ENCODE peak calls at places on chromosomes 4 and X, in nine cellular contexts. J is choroid plexus epithelial cell; I is mesenchymal stem cell; Q is mesendoderm; Y is cardiac fibroblast; X is effector memory CD4-positive, alpha-beta T cell; L is aorta; R is psoas muscle; B is AG10803. G is an unnamed sample.

GRCh38 chr4:110088670-110089069 is 109.7 kb downstream of the ELOVL6 start:
- DNase-seq in J (peak), I (peak), Q (peak), Y (peak), X (no peak), L (no peak), R (no peak), B (peak), G (no peak)

GRCh38 chrX:1075741-1076140 is 136.7 kb downstream of the CRLF2 start:
- DNase-seq in J (no peak), I (no peak), Q (no peak), Y (no peak), X (no peak), L (no peak), R (no peak), B (no peak), G (no peak)

GRCh38 chr4:167100120-167100519 is 134.2 kb downstream of the SPOCK3 start:
- DNase-seq in J (peak), I (peak), Q (peak), Y (peak), X (no peak), L (no peak), R (no peak), B (no peak), G (peak)

GRCh38 chrX:132501606-132502005 is 12.8 kb upstream of the MBNL3 start:
- DNase-seq in J (no peak), I (peak), Q (no peak), Y (no peak), X (no peak), L (no peak), R (no peak), B (peak), G (no peak)

GRCh38 chr4:23022032-23022431 is 329.3 kb downstream of the GBA3 start:
- DNase-seq in J (peak), I (peak), Q (peak), Y (peak), X (no peak), L (no peak), R (no peak), B (peak), G (peak)

GRCh38 chr4:142901166-142901662 is 55.1 kb upstream of the INPP4B start:
- DNase-seq in J (peak), I (peak), Q (no peak), Y (peak), X (no peak), L (no peak), R (no peak), B (no peak), G (no peak)

GRCh38 chr4:181952478-181952877 is 290.7 kb upstream of the TENM3 start:
- DNase-seq in J (peak), I (peak), Q (peak), Y (peak), X (no peak), L (no peak), R (no peak), B (peak), G (peak)

GRCh38 chrX:10741003-10741402 is 120.6 kb upstream of the MID1 start:
- DNase-seq in J (no peak), I (no peak), Q (no peak), Y (no peak), X (no peak), L (no peak), R (no peak), B (peak), G (no peak)

GRCh38 chr4:153427363-153428071 is 38.6 kb upstream of the TMEM131L start:
- DNase-seq in J (peak), I (no peak), Q (no peak), Y (peak), X (no peak), L (no peak), R (no peak), B (peak), G (peak)

GRCh38 chrX:23898412-23898959 is 9.3 kb downstream of the APOO start:
- DNase-seq in J (peak), I (peak), Q (no peak), Y (peak), X (no peak), L (no peak), R (no peak), B (peak), G (no peak)

GRCh38 chr4:127313767-127314166 is 319.0 kb upstream of the INTU start:
- DNase-seq in J (no peak), I (no peak), Q (no peak), Y (no peak), X (no peak), L (no peak), R (no peak), B (no peak), G (no peak)

GRCh38 chr4:20044936-20045335 is 206.8 kb upstream of the SLIT2 start:
- DNase-seq in J (no peak), I (no peak), Q (no peak), Y (no peak), X (no peak), L (no peak), R (no peak), B (no peak), G (no peak)

GRCh38 chrX:39827959-39828358 is 269.8 kb downstream of the BCOR start:
- DNase-seq in J (no peak), I (no peak), Q (no peak), Y (no peak), X (no peak), L (peak), R (no peak), B (no peak), G (no peak)

GRCh38 chrX:148536961-148537360 is 36.5 kb downstream of the AFF2 start:
- DNase-seq in J (no peak), I (no peak), Q (peak), Y (peak), X (no peak), L (no peak), R (no peak), B (peak), G (no peak)

GRCh38 chrX:42073468-42073867 is 150.1 kb upstream of the CASK start:
- DNase-seq in J (no peak), I (no peak), Q (no peak), Y (no peak), X (no peak), L (no peak), R (no peak), B (no peak), G (no peak)

GRCh38 chr4:72383439-72383838 is 185.6 kb downstream of the ADAMTS3 start:
- DNase-seq in J (peak), I (peak), Q (no peak), Y (no peak), X (no peak), L (no peak), R (no peak), B (no peak), G (peak)

GRCh38 chrX:68018248-68019203 is 414.8 kb downstream of the OPHN1 start:
- DNase-seq in J (peak), I (peak), Q (peak), Y (peak), X (no peak), L (peak), R (no peak), B (peak), G (peak)

GRCh38 chrX:1925053-1925481 is 310.2 kb downstream of the ASMT start:
- DNase-seq in J (no peak), I (no peak), Q (peak), Y (no peak), X (no peak), L (no peak), R (no peak), B (peak), G (peak)

GRCh38 chr4:1077711-1078477 is 35.5 kb downstream of the RNF212 start:
- DNase-seq in J (no peak), I (no peak), Q (no peak), Y (no peak), X (no peak), L (no peak), R (no peak), B (no peak), G (no peak)

GRCh38 chrX:154096140-154097002 is 1.1 kb downstream of the MECP2 start:
- DNase-seq in J (no peak), I (peak), Q (no peak), Y (peak), X (no peak), L (no peak), R (peak), B (peak), G (peak)

GRCh38 chrX:95949588-95949987 is 735.1 kb upstream of the DIAPH2 start:
- DNase-seq in J (no peak), I (no peak), Q (no peak), Y (no peak), X (no peak), L (no peak), R (no peak), B (no peak), G (no peak)

GRCh38 chrX:31871989-31872388 is 800.1 kb upstream of the FTHL17 start:
- DNase-seq in J (peak), I (no peak), Q (peak), Y (no peak), X (no peak), L (no peak), R (no peak), B (no peak), G (no peak)

GRCh38 chrX:31449975-31450374 is 378.1 kb upstream of the FTHL17 start:
- DNase-seq in J (peak), I (peak), Q (no peak), Y (peak), X (no peak), L (no peak), R (no peak), B (peak), G (peak)

GRCh38 chr4:189185810-189186432 is 754.8 kb upstream of the FRG1 start:
- DNase-seq in J (no peak), I (no peak), Q (peak), Y (no peak), X (no peak), L (no peak), R (no peak), B (no peak), G (no peak)

GRCh38 chrX:17412692-17413091 is 37.7 kb downstream of the NHS start:
- DNase-seq in J (peak), I (peak), Q (no peak), Y (peak), X (no peak), L (no peak), R (no peak), B (peak), G (peak)

GRCh38 chr4:150849016-150849415 is 166.1 kb downstream of the LRBA start:
- DNase-seq in J (peak), I (no peak), Q (peak), Y (peak), X (no peak), L (no peak), R (no peak), B (no peak), G (no peak)

GRCh38 chr4:112516076-112516385 is at the start of gene NEUROG2:
- DNase-seq in J (no peak), I (no peak), Q (peak), Y (no peak), X (no peak), L (no peak), R (no peak), B (no peak), G (no peak)

GRCh38 chrX:46597774-46598173 is 24.2 kb downstream of the CHST7 start:
- DNase-seq in J (no peak), I (no peak), Q (no peak), Y (no peak), X (no peak), L (no peak), R (no peak), B (no peak), G (no peak)

GRCh38 chr4:98608343-98608742 is 50.1 kb downstream of the TSPAN5 start:
- DNase-seq in J (no peak), I (no peak), Q (peak), Y (no peak), X (no peak), L (no peak), R (no peak), B (no peak), G (no peak)

GRCh38 chr4:168028970-168029610 is 63.2 kb upstream of the ANXA10 start:
- DNase-seq in J (no peak), I (no peak), Q (no peak), Y (peak), X (no peak), L (no peak), R (no peak), B (no peak), G (no peak)

GRCh38 chr4:15938182-15938581 is 358 bp downstream of the FGFBP1 start:
- DNase-seq in J (no peak), I (no peak), Q (peak), Y (no peak), X (no peak), L (no peak), R (no peak), B (no peak), G (no peak)

DNA sequence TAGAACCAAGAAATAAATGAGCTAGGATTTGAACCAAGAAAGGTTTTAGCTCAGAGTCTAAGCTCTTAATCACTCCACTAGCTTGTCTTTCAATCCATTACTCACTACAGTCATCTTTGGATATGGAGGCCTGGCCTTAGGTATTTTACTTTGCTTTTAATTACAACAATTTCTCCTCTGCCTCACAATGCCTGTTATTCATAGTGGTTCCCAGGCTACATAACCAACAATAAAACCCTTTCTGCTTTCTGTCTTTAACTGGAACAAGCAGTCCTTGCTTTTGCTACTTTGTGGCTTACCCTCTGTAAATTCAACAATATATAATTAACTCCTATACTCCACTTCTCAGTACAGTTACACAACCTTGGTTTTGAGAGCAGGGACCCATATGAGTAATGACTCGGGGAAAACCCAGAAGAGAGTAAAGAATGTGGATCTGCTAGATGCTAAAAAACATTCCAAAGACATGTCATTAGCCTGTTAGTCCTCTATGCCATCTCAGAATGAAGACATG is 94.7 kb upstream of the NAP1L5 start:
- DNase-seq in J (peak), I (peak), Q (peak), Y (peak), X (no peak), L (no peak), R (no peak), B (peak), G (peak)
- H3K4me3 ChIP-seq in J (no peak), I (no peak), Q (no peak), Y (no peak), X (no peak), L (no peak), R (no peak), B (no peak), G (no peak)

GRCh38 chrX:72306085-72306801 is 529 bp upstream of the CITED1 start:
- DNase-seq in J (no peak), I (peak), Q (peak), Y (no peak), X (no peak), L (no peak), R (no peak), B (no peak), G (peak)
- H3K4me3 ChIP-seq in J (peak), I (peak), Q (no peak), Y (peak), X (peak), L (peak), R (peak), B (peak), G (peak)

GRCh38 chr4:107991945-107992625 is 2.4 kb downstream of the HADH start:
- DNase-seq in J (peak), I (peak), Q (no peak), Y (peak), X (no peak), L (no peak), R (no peak), B (peak), G (no peak)

GRCh38 chr4:107989162-107989536 is 540 bp upstream of the HADH start:
- DNase-seq in J (no peak), I (no peak), Q (no peak), Y (no peak), X (no peak), L (no peak), R (no peak), B (no peak), G (no peak)

GRCh38 chr4:107987916-107988762 is 1.6 kb upstream of the HADH start:
- DNase-seq in J (no peak), I (no peak), Q (peak), Y (no peak), X (no peak), L (no peak), R (no peak), B (no peak), G (no peak)

GRCh38 chr4:107988763-107989035 is 990 bp upstream of the HADH start:
- DNase-seq in J (no peak), I (no peak), Q (no peak), Y (no peak), X (no peak), L (no peak), R (no peak), B (no peak), G (no peak)

GRCh38 chr4:107989537-107990386 is at the start of gene HADH:
- DNase-seq in J (peak), I (peak), Q (peak), Y (peak), X (peak), L (peak), R (peak), B (peak), G (peak)
- H3K4me3 ChIP-seq in J (peak), I (peak), Q (peak), Y (peak), X (peak), L (peak), R (peak), B (peak), G (peak)

DNA sequence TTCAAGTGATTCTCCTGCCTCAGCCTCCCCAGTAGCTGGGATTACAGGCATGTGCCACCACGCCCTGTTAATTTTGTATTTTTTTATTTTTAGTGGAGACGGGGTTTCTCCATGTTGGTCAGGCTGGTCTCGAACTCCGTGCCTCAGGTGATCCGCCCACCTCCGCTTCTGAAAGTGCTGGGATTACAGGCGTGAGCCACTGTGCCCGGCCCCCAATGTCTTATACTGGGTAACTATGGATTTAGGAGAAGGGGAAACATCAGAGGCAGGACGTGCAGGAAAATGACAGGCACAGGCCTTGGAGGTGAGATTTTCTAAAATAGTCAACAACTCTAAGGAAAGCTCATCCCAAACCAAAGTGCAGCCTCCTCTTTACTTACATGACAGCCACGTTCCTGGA is 11.1 kb upstream of the TSPYL2 start:
- DNase-seq in J (no peak), I (no peak), Q (no peak), Y (no peak), X (no peak), L (no peak), R (no peak), B (no peak), G (no peak)
- H3K4me3 ChIP-seq in J (no peak), I (no peak), Q (no peak), Y (no peak), X (no peak), L (no peak), R (no peak), B (no peak), G (no peak)

GRCh38 chrX:120350458-120351138 is 11.3 kb upstream of the ATP1B4 start:
- DNase-seq in J (no peak), I (no peak), Q (no peak), Y (no peak), X (no peak), L (no peak), R (no peak), B (no peak), G (no peak)
- H3K4me3 ChIP-seq in J (no peak), I (no peak), Q (no peak), Y (no peak), X (no peak), L (no peak), R (no peak), B (no peak), G (no peak)

DNA sequence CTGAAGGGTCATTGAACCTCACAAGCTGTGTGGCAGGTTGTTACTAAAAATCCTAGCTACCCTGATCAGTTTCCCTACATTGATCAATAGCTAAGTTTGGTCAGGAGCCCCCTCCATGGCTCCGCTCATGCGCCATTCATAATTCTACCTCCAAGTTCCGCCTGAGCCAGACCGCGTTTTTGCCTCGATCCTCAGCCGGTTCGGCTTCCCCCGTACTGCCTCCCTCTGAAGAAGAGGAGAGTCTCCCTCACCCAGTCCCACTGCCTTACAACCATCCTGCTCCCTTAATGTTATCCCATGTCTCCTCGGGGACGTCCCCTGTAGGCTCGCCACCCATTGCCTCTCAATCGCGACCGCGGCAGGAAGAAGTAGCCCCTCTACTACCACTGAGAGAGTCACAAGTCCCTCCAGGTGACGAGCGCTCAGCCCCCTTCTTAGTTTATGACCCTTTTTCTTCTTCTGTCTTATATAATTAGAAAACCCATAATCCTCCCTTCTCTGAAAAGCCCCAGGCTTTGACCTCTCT is 158.2 kb downstream of the DEFB131A start:
- DNase-seq in J (no peak), I (no peak), Q (no peak), Y (no peak), X (no peak), L (no peak), R (no peak), B (no peak), G (no peak)
- H3K4me3 ChIP-seq in J (no peak), I (no peak), Q (no peak), Y (no peak), X (no peak), L (no peak), R (no peak), B (no peak), G (no peak)